ENCODE peak calls at places on chromosomes 13 and 19, in four cellular contexts. One of them, this sample, is unnamed.

GRCh38 chr19:3062165-3063105 is at the start of gene TLE5:
- DNase-seq in non-pigmented ciliary epithelial cell: no peak
- DNase-seq in EL: peak; percentile 57
- DNase-seq in AG04450: no peak
- DNase-seq in this sample: no peak

GRCh38 chr19:19502281-19502680 is 13.1 kb downstream of the TSSK6 start:
- DNase-seq in non-pigmented ciliary epithelial cell: no peak
- DNase-seq in EL: no peak
- DNase-seq in AG04450: no peak
- DNase-seq in this sample: no peak

GRCh38 chr19:46913852-46914430 is 53.1 kb downstream of the ARHGAP35 start:
- DNase-seq in non-pigmented ciliary epithelial cell: no peak
- DNase-seq in EL: peak; percentile 60
- DNase-seq in AG04450: no peak
- DNase-seq in this sample: no peak

GRCh38 chr13:98299243-98299953 is 122.3 kb upstream of the RNF113B start:
- DNase-seq in non-pigmented ciliary epithelial cell: no peak
- DNase-seq in EL: no peak
- DNase-seq in AG04450: no peak
- DNase-seq in this sample: no peak

GRCh38 chr19:10551698-10552301 is 8.1 kb downstream of the ATG4D start:
- DNase-seq in non-pigmented ciliary epithelial cell: no peak
- DNase-seq in EL: peak; percentile 47
- DNase-seq in AG04450: no peak
- DNase-seq in this sample: no peak

GRCh38 chr19:17170538-17171297 is 44.4 kb upstream of the USE1 start:
- DNase-seq in non-pigmented ciliary epithelial cell: no peak
- DNase-seq in EL: no peak
- DNase-seq in AG04450: no peak
- DNase-seq in this sample: no peak

GRCh38 chr19:39342647-39343305 is 555 bp downstream of the SAMD4B start:
- DNase-seq in non-pigmented ciliary epithelial cell: no peak
- DNase-seq in EL: peak; percentile 31
- DNase-seq in AG04450: no peak
- DNase-seq in this sample: peak; percentile 80

GRCh38 chr19:5624154-5624663 is 1.3 kb downstream of the SAFB start:
- DNase-seq in non-pigmented ciliary epithelial cell: no peak
- DNase-seq in EL: peak; percentile 46
- DNase-seq in AG04450: no peak
- DNase-seq in this sample: no peak

GRCh38 chr13:109131698-109132257 is 502.4 kb downstream of the MYO16 start:
- DNase-seq in non-pigmented ciliary epithelial cell: no peak
- DNase-seq in EL: no peak
- DNase-seq in AG04450: no peak
- DNase-seq in this sample: no peak

GRCh38 chr13:102913924-102914628 is 68.2 kb downstream of the ERCC5 start:
- DNase-seq in non-pigmented ciliary epithelial cell: no peak
- DNase-seq in EL: peak; percentile 11
- DNase-seq in AG04450: no peak
- DNase-seq in this sample: no peak

This sample was measured in coronary artery.